ENCODE peak calls at places on chromosome 1, in six cellular contexts. X is stomach, K is RCC 7860, S is NCI-H2081, G is progenitor cell of endocrine pancreas, T is neural crest cell. V is an unnamed sample.

GRCh38 chr1:97820470-97821188 is 100.2 kb downstream of the DPYD start:
- DNase-seq in S (no peak), X (no peak), G (no peak), K (peak; percentile 25), T (no peak), V (no peak)

GRCh38 chr1:217088521-217089221 is 365.4 kb upstream of the ESRRG start:
- DNase-seq in S (peak; percentile 16), G (no peak), T (no peak), K (no peak), X (no peak), V (no peak)

GRCh38 chr1:204651843-204652421 is 33.6 kb downstream of the LRRN2 start:
- DNase-seq in S (peak; percentile 71), X (no peak), T (no peak), K (no peak), G (no peak), V (no peak)

GRCh38 chr1:183864611-183865010 is 59.7 kb downstream of the RGL1 start:
- DNase-seq in X (no peak), S (no peak), K (no peak), T (no peak), G (no peak), V (no peak)

GRCh38 chr1:35569956-35570355 is 3.2 kb upstream of the TFAP2E start:
- DNase-seq in K (no peak), G (no peak), S (no peak), X (no peak), T (no peak), V (no peak)

GRCh38 chr1:241627453-241628329 is 12.5 kb downstream of the CHML start:
- DNase-seq in K (peak; percentile 71), T (no peak), X (no peak), S (peak; percentile 42), G (no peak), V (peak; percentile 30)

GRCh38 chr1:30900486-30900885 is 8.1 kb downstream of the SDC3 start:
- DNase-seq in S (no peak), X (no peak), K (no peak), T (no peak), G (no peak), V (no peak)

GRCh38 chr1:9388628-9389184 is 96.0 kb downstream of the SPSB1 start:
- DNase-seq in T (no peak), G (no peak), X (no peak), S (no peak), K (no peak), V (no peak)

GRCh38 chr1:17617787-17618557 is 78.5 kb downstream of the ARHGEF10L start:
- DNase-seq in X (no peak), S (no peak), T (no peak), G (no peak), K (no peak), V (no peak)

GRCh38 chr1:226662704-226663326 is 76.3 kb downstream of the ITPKB start:
- DNase-seq in S (no peak), T (no peak), X (peak; percentile 59), K (peak; percentile 93), G (no peak), V (no peak)

GRCh38 chr1:168112673-168113305 is 23.9 kb downstream of the GPR161 start:
- DNase-seq in X (no peak), S (no peak), G (no peak), K (peak; percentile 83), T (no peak), V (no peak)

GRCh38 chr1:88302843-88303486 is 381.1 kb upstream of the PKN2 start:
- DNase-seq in T (no peak), G (no peak), S (peak; percentile 39), K (no peak), X (no peak), V (no peak)

GRCh38 chr1:180773210-180773865 is 139.4 kb upstream of the KIAA1614 start:
- DNase-seq in X (no peak), G (no peak), K (peak; percentile 52), T (no peak), S (no peak), V (no peak)

GRCh38 chr1:226635456-226635941 is 86.9 kb downstream of the STUM start:
- DNase-seq in X (peak; percentile 59), G (no peak), S (no peak), K (no peak), T (no peak), V (no peak)

GRCh38 chr1:11067716-11068495 is 8.1 kb upstream of the SRM start:
- DNase-seq in X (no peak), K (no peak), G (no peak), T (no peak), S (peak; percentile 16), V (no peak)

GRCh38 chr1:189804352-189804751 is 673.3 kb downstream of the BRINP3 start:
- DNase-seq in K (no peak), G (no peak), S (no peak), T (no peak), X (no peak), V (no peak)

GRCh38 chr1:228351850-228352249 is 54.8 kb downstream of the TRIM11 start:
- DNase-seq in S (no peak), G (no peak), T (no peak), K (no peak), X (no peak), V (no peak)

GRCh38 chr1:76759950-76760349 is 107.3 kb upstream of the ST6GALNAC5 start:
- DNase-seq in T (no peak), G (no peak), X (no peak), K (peak; percentile 34), S (peak; percentile 10), V (no peak)

GRCh38 chr1:240854367-240854766 is 242.4 kb upstream of the GREM2 start:
- DNase-seq in T (no peak), K (no peak), X (no peak), G (no peak), S (no peak), V (no peak)

GRCh38 chr1:26378088-26378878 is 5.7 kb upstream of the ZNF683 start:
- DNase-seq in K (peak; percentile 80), X (no peak), S (no peak), G (no peak), T (no peak), V (peak; percentile 98)

GRCh38 chr1:158112994-158113758 is 67.5 kb upstream of the CD1D start:
- DNase-seq in T (peak; percentile 61), X (no peak), S (no peak), G (peak; percentile 35), K (no peak), V (no peak)

GRCh38 chr1:38077523-38078147 is 31.0 kb upstream of the POU3F1 start:
- DNase-seq in X (no peak), T (no peak), S (no peak), K (no peak), G (no peak), V (no peak)

GRCh38 chr1:6438047-6438525 is 13.5 kb downstream of the ESPN start:
- DNase-seq in S (peak; percentile 74), X (peak; percentile 69), T (peak; percentile 63), K (peak; percentile 52), G (peak; percentile 77), V (no peak)

GRCh38 chr1:234476172-234476571 is 2.8 kb downstream of the TARBP1 start:
- DNase-seq in G (no peak), K (no peak), T (no peak), S (no peak), X (no peak), V (no peak)

GRCh38 chr1:7386226-7387052 is 384.7 kb upstream of the VAMP3 start:
- DNase-seq in X (peak; percentile 13), K (no peak), T (no peak), S (no peak), G (no peak), V (no peak)

GRCh38 chr1:65605621-65606020 is 185.2 kb downstream of the LEPR start:
- DNase-seq in T (no peak), K (no peak), G (no peak), X (no peak), S (no peak), V (no peak)

GRCh38 chr1:79811173-79811572 is 804.6 kb upstream of the ADGRL4 start:
- DNase-seq in K (peak; percentile 50), X (no peak), G (no peak), T (no peak), S (no peak), V (no peak)

V was measured in CMK.